ENCODE peak calls at places on chromosomes 1 and 21, in six cellular contexts. One of them, this sample, is unnamed.

GRCh38 chr1:20100632-20101355 is 18.5 kb downstream of the PLA2G2D start:
- DNase-seq in HCT116: peak
- DNase-seq in GM12878: no peak
- DNase-seq in H1: peak
- DNase-seq in K562: peak
- DNase-seq in HepG2: peak
- DNase-seq in this sample: peak

GRCh38 chr21:37072239-37072987 is 458 bp downstream of the PIGP start:
- DNase-seq in GM12878: no peak
- DNase-seq in HepG2: no peak
- DNase-seq in HCT116: no peak
- DNase-seq in H1: no peak
- DNase-seq in K562: peak
- DNase-seq in this sample: peak

GRCh38 chr1:20137604-20138003 is 1.5 kb upstream of the PLA2G2F start:
- DNase-seq in HCT116: no peak
- DNase-seq in GM12878: no peak
- DNase-seq in K562: no peak
- DNase-seq in HepG2: no peak
- DNase-seq in H1: no peak
- DNase-seq in this sample: no peak

GRCh38 chr21:19950347-19950746 is 1047.9 kb upstream of the NCAM2 start:
- DNase-seq in HCT116: no peak
- DNase-seq in K562: no peak
- DNase-seq in HepG2: no peak
- DNase-seq in H1: no peak
- DNase-seq in GM12878: no peak
- DNase-seq in this sample: no peak

GRCh38 chr1:187527346-187527745 is 698.6 kb downstream of the PLA2G4A start:
- DNase-seq in GM12878: no peak
- DNase-seq in HepG2: no peak
- DNase-seq in HCT116: no peak
- DNase-seq in K562: no peak
- DNase-seq in H1: no peak
- DNase-seq in this sample: no peak

GRCh38 chr1:23475134-23475628 is 8.8 kb downstream of the ASAP3 start:
- DNase-seq in K562: no peak
- DNase-seq in HCT116: no peak
- DNase-seq in H1: no peak
- DNase-seq in GM12878: no peak
- DNase-seq in HepG2: no peak
- DNase-seq in this sample: no peak

GRCh38 chr1:179021873-179022272 is 3.8 kb upstream of the FAM20B start:
- DNase-seq in K562: no peak
- DNase-seq in GM12878: no peak
- DNase-seq in H1: no peak
- DNase-seq in HCT116: no peak
- DNase-seq in HepG2: peak
- DNase-seq in this sample: peak

GRCh38 chr1:1212780-1213152 is 1.2 kb downstream of the TNFRSF4 start:
- DNase-seq in K562: no peak
- DNase-seq in HepG2: no peak
- DNase-seq in HCT116: no peak
- DNase-seq in H1: no peak
- DNase-seq in GM12878: no peak
- DNase-seq in this sample: no peak

GRCh38 chr1:54671985-54672608 is 30.5 kb downstream of the MROH7 start:
- DNase-seq in K562: peak
- DNase-seq in H1: peak
- DNase-seq in HCT116: peak
- DNase-seq in HepG2: peak
- DNase-seq in GM12878: peak
- DNase-seq in this sample: peak

GRCh38 chr1:7615138-7615537 is 156.0 kb upstream of the VAMP3 start:
- DNase-seq in H1: no peak
- DNase-seq in HepG2: no peak
- DNase-seq in GM12878: no peak
- DNase-seq in K562: no peak
- DNase-seq in HCT116: no peak
- DNase-seq in this sample: no peak

GRCh38 chr1:212452323-212453155 is 19.8 kb downstream of the NENF start:
- DNase-seq in K562: no peak
- DNase-seq in H1: no peak
- DNase-seq in GM12878: no peak
- DNase-seq in HepG2: no peak
- DNase-seq in HCT116: no peak
- DNase-seq in this sample: no peak

GRCh38 chr1:165898837-165899236 is 71.4 kb downstream of the UCK2 start:
- DNase-seq in HepG2: no peak
- DNase-seq in GM12878: no peak
- DNase-seq in HCT116: no peak
- DNase-seq in H1: no peak
- DNase-seq in K562: no peak
- DNase-seq in this sample: no peak

DNA sequence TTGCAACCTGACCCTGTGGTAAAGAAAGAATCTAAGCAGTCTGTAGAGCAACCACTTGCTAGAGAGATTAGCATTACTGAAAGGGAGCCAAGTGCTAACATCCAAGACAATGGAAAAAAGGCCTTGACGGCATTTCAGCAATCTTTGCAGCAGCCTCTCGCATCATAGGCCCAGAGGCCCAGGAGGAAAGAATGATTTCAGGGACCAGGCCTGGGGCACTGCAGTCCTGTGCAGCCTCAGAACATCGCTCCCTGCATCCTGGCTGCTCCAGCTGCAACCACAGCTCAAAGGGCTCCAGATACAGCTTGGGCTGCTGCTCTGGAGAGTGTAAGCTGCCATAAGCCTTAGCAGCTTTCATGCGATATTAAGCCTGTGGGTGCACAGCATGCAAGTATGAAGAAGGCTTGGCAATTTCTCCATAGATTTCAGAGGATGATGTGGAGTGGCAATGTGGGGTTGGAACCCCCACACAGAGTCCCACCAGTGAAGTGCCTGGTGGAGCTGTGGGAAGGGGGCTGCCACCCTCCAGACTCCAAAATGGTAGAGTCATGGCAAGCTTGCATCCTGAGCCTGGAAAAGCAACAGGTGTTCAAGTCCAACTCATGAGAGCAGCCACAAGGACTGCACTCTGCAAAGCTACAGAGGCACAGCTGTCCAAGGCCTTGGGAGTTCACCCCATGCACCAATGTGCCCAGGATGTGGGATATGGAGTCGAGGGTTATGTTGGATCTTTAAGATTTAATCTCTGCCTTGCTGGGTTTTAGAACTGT is 110.6 kb upstream of the HMGB4 start:
- DNase-seq in HCT116: no peak
- DNase-seq in GM12878: no peak
- DNase-seq in HepG2: no peak
- DNase-seq in K562: no peak
- DNase-seq in H1: no peak
- DNase-seq in this sample: no peak
- TF ChIP-seq JUND in HCT116: no peak
- TF ChIP-seq JUND in GM12878: no peak
- TF ChIP-seq JUND in HepG2: no peak
- TF ChIP-seq JUND in K562: no peak
- TF ChIP-seq JUND in H1: no peak
- TF ChIP-seq JUND in this sample: no peak

GRCh38 chr1:192559115-192560006 is 16.2 kb upstream of the RGS1 start:
- DNase-seq in HepG2: no peak
- DNase-seq in HCT116: peak
- DNase-seq in GM12878: no peak
- DNase-seq in K562: no peak
- DNase-seq in H1: no peak
- DNase-seq in this sample: no peak

GRCh38 chr1:192565946-192566345 is 9.6 kb upstream of the RGS1 start:
- DNase-seq in HepG2: no peak
- DNase-seq in K562: no peak
- DNase-seq in H1: no peak
- DNase-seq in GM12878: no peak
- DNase-seq in HCT116: no peak
- DNase-seq in this sample: no peak

GRCh38 chr1:192563129-192563528 is 12.4 kb upstream of the RGS1 start:
- DNase-seq in HepG2: no peak
- DNase-seq in K562: no peak
- DNase-seq in GM12878: no peak
- DNase-seq in HCT116: no peak
- DNase-seq in H1: no peak
- DNase-seq in this sample: no peak

GRCh38 chr1:192566657-192567056 is 8.9 kb upstream of the RGS1 start:
- DNase-seq in HepG2: no peak
- DNase-seq in HCT116: no peak
- DNase-seq in H1: no peak
- DNase-seq in GM12878: no peak
- DNase-seq in K562: no peak
- DNase-seq in this sample: no peak

GRCh38 chr1:192564099-192564498 is 11.5 kb upstream of the RGS1 start:
- DNase-seq in K562: no peak
- DNase-seq in HepG2: no peak
- DNase-seq in GM12878: no peak
- DNase-seq in HCT116: no peak
- DNase-seq in H1: no peak
- DNase-seq in this sample: no peak
- TF ChIP-seq JUND in K562: no peak
- TF ChIP-seq JUND in HepG2: no peak
- TF ChIP-seq JUND in GM12878: no peak
- TF ChIP-seq JUND in HCT116: no peak
- TF ChIP-seq JUND in H1: no peak
- TF ChIP-seq JUND in this sample: no peak

GRCh38 chr1:162145280-162145965 is 75.9 kb downstream of the NOS1AP start:
- DNase-seq in GM12878: no peak
- DNase-seq in HepG2: peak
- DNase-seq in K562: no peak
- DNase-seq in HCT116: no peak
- DNase-seq in H1: no peak
- DNase-seq in this sample: no peak
- TF ChIP-seq JUND in GM12878: no peak
- TF ChIP-seq JUND in HepG2: no peak
- TF ChIP-seq JUND in K562: no peak
- TF ChIP-seq JUND in HCT116: no peak
- TF ChIP-seq JUND in H1: no peak
- TF ChIP-seq JUND in this sample: no peak

DNA sequence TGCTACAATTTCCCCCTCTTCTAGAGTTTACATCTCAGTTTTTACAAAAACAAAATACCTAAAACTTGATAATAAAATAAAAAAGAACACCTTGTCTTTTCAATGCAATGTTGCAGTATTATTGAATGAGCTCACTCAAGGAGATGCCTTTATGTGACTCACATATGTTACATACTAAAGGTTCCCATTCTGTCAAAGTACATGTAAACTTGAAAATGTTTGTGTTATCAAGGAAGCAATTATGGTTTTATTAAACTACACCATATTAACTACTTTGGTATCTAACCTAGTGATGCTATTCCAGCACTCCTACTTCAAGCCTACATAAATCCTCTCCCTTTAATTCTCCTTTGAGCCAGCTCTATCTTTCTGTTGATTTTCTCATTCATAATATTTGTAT is 658.3 kb downstream of the PTPRC start:
- DNase-seq in H1: no peak
- DNase-seq in HCT116: no peak
- DNase-seq in K562: no peak
- DNase-seq in GM12878: no peak
- DNase-seq in HepG2: no peak
- DNase-seq in this sample: no peak
- TF ChIP-seq JUND in H1: no peak
- TF ChIP-seq JUND in HCT116: no peak
- TF ChIP-seq JUND in K562: no peak
- TF ChIP-seq JUND in GM12878: no peak
- TF ChIP-seq JUND in HepG2: no peak
- TF ChIP-seq JUND in this sample: no peak

This sample was measured in T47D.